ENCODE peak calls at places on chromosomes 12 and 14, in nine cellular contexts. D is left ventricle myocardium inferior, Y is IMR-90, V is adipocyte, G is aorta, O is small intestine, U is spleen, Z is pancreas, K is GM23248. C is an unnamed sample.
A peak's percentile ranks its signal among the peaks of the same experiment; 100 is the strongest.

GRCh38 chr12:114327765-114328164 is 78.2 kb downstream of the TBX5 start:
- DNase-seq in D (no peak), Y (no peak), V (no peak), G (no peak), O (no peak), U (no peak), Z (no peak), K (no peak), C (no peak)

GRCh38 chr14:25516838-25517237 is 466.9 kb upstream of the STXBP6 start:
- DNase-seq in D (no peak), Y (no peak), V (no peak), G (no peak), O (no peak), U (no peak), Z (no peak), K (no peak), C (no peak)

GRCh38 chr14:75905505-75905904 is 76.3 kb downstream of the TGFB3 start:
- DNase-seq in D (peak; percentile 53), Y (peak; percentile 53), V (peak; percentile 50), G (peak; percentile 83), O (peak; percentile 9), U (no peak), Z (peak; percentile 26), K (no peak), C (no peak)

GRCh38 chr12:65313704-65314317 is 35.3 kb downstream of the MSRB3 start:
- DNase-seq in D (no peak), Y (peak; percentile 47), V (peak; percentile 72), G (no peak), O (peak; percentile 30), U (no peak), Z (no peak), K (peak; percentile 45), C (no peak)

GRCh38 chr14:64234877-64235651 is 59.1 kb downstream of the ESR2 start:
- DNase-seq in D (no peak), Y (peak; percentile 14), V (no peak), G (no peak), O (no peak), U (no peak), Z (no peak), K (no peak), C (no peak)

GRCh38 chr14:33844118-33844517 is 106.8 kb downstream of the EGLN3 start:
- DNase-seq in D (no peak), Y (no peak), V (no peak), G (no peak), O (no peak), U (no peak), Z (no peak), K (no peak), C (no peak)

GRCh38 chr12:26783791-26784379 is 49.1 kb downstream of the ITPR2 start:
- DNase-seq in D (no peak), Y (no peak), V (no peak), G (no peak), O (no peak), U (no peak), Z (no peak), K (no peak), C (no peak)

GRCh38 chr12:106954462-106955376 is 988 bp upstream of the TMEM263 start:
- DNase-seq in D (peak; percentile 39), Y (peak; percentile 29), V (peak; percentile 59), G (peak; percentile 64), O (peak; percentile 30), U (peak; percentile 85), Z (peak; percentile 49), K (peak; percentile 74), C (peak; percentile 53)

GRCh38 chr12:87848248-87848868 is 180.8 kb downstream of the C12orf50 start:
- DNase-seq in D (no peak), Y (peak; percentile 82), V (peak; percentile 88), G (no peak), O (peak; percentile 55), U (no peak), Z (no peak), K (peak; percentile 67), C (no peak)

GRCh38 chr12:89825591-89826449 is 117.2 kb upstream of the ATP2B1 start:
- DNase-seq in D (no peak), Y (peak; percentile 4), V (no peak), G (no peak), O (peak; percentile 25), U (no peak), Z (no peak), K (no peak), C (no peak)

GRCh38 chr12:26319511-26319910 is 124.1 kb downstream of the SSPN start:
- DNase-seq in D (peak; percentile 47), Y (peak; percentile 94), V (peak; percentile 44), G (peak; percentile 61), O (no peak), U (no peak), Z (peak; percentile 43), K (peak; percentile 99), C (peak; percentile 60)

GRCh38 chr14:54566410-54567223 is at the start of gene SAMD4A:
- DNase-seq in D (peak; percentile 82), Y (peak; percentile 86), V (peak; percentile 88), G (peak; percentile 92), O (peak; percentile 45), U (peak; percentile 94), Z (peak; percentile 79), K (peak; percentile 89), C (peak; percentile 81)

GRCh38 chr12:30515351-30515750 is 180.3 kb downstream of the IPO8 start:
- DNase-seq in D (no peak), Y (no peak), V (peak; percentile 11), G (no peak), O (no peak), U (no peak), Z (no peak), K (peak; percentile 2), C (no peak)

GRCh38 chr12:27965411-27965810 is 7.1 kb downstream of the PTHLH start:
- DNase-seq in D (no peak), Y (peak; percentile 63), V (peak; percentile 52), G (no peak), O (no peak), U (no peak), Z (no peak), K (peak; percentile 71), C (no peak)

GRCh38 chr12:51622564-51622963 is 31.5 kb downstream of the SCN8A start:
- DNase-seq in D (no peak), Y (peak; percentile 63), V (peak; percentile 69), G (no peak), O (no peak), U (no peak), Z (no peak), K (peak; percentile 80), C (peak; percentile 17)

GRCh38 chr14:78997811-78998210 is 827.6 kb downstream of the NRXN3 start:
- DNase-seq in D (no peak), Y (peak; percentile 71), V (peak; percentile 33), G (no peak), O (no peak), U (no peak), Z (no peak), K (peak; percentile 34), C (no peak)

GRCh38 chr14:100370003-100370402 is 46.9 kb downstream of the SLC25A47 start:
- DNase-seq in D (no peak), Y (no peak), V (no peak), G (no peak), O (no peak), U (no peak), Z (no peak), K (no peak), C (no peak)
- H3K36me3 ChIP-seq in D (peaks cover 45% of the 10 kb centered on the region), Y (peaks cover 47% of the 10 kb centered on the region), V (peaks cover 55% of the 10 kb centered on the region), G (no peaks in the 10 kb centered on the region), O (peaks cover 3% of the 10 kb centered on the region), U (peaks cover 35% of the 10 kb centered on the region), Z (no peaks in the 10 kb centered on the region), K (peaks cover 41% of the 10 kb centered on the region), C (peaks cover 27% of the 10 kb centered on the region)

GRCh38 chr12:32437095-32437515 is 37.7 kb downstream of the FGD4 start:
- DNase-seq in D (no peak), Y (peak; percentile 92), V (peak; percentile 90), G (no peak), O (no peak), U (no peak), Z (no peak), K (peak; percentile 86), C (peak; percentile 66)
- H3K4me3 ChIP-seq in D (no peak overlapping the region), Y (no peak overlapping the region), V (no peak overlapping the region), G (no peak overlapping the region), O (no peak overlapping the region), U (no peak overlapping the region), Z (no peak overlapping the region), K (no peak overlapping the region), C (no peak overlapping the region)

DNA sequence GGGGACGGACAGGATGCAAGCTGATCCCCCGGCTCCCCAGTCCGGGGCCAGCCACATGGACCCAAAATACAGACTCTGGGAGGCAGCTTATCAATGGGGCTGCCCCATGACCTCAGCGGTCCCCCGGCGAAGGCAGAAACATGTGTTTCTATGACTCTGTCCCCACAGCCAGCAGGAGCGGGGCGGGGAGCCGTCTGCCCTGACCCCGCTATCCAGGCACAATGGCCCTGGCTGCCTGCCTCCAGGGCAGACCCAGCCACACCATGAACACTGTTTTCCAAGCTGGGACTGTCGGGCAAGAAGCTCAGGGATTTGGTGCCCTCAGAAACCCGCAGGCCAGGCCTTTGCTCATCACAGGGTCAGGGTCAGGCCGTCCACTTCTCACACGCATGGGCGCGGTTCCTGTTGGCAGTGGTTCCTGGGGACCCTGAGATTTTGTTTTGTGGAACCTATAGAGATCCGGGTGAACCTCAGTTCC is 75.0 kb downstream of the RFLNA start:
- DNase-seq in D (no peak), Y (no peak), V (no peak), G (no peak), O (no peak), U (no peak), Z (no peak), K (no peak), C (no peak)
- H3K36me3 ChIP-seq in D (peaks cover 54% of the 10 kb centered on the region), Y (peaks cover 53% of the 10 kb centered on the region), V (peaks cover 62% of the 10 kb centered on the region), G (no peaks in the 10 kb centered on the region), O (peaks cover 7% of the 10 kb centered on the region), U (peaks cover 40% of the 10 kb centered on the region), Z (peaks cover 2% of the 10 kb centered on the region), K (peaks cover 7% of the 10 kb centered on the region), C (peaks cover 41% of the 10 kb centered on the region)

DNA sequence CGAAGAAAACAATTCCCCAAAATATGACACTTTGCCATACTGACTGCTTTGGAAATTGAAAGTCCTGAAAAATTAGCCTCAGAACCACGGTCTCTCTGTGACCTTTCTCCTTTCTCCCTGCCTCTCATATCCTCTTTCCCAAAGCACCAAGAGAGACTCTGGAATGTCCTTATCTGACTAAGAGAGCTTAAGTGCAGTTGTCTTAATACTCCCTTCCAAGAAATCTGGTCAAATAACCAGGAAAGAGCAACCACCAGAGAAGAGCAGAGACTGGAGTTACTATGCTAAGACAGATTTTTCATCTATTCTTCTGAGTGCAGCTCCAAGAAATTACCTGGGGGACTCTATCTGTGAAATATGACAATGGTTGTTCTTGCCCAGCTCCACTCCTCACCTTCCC is 10.5 kb upstream of the BTG1 start:
- DNase-seq in D (no peak), Y (no peak), V (no peak), G (no peak), O (no peak), U (no peak), Z (no peak), K (no peak), C (no peak)
- H3K4me3 ChIP-seq in D (no peak overlapping the region), Y (no peak overlapping the region), V (no peak overlapping the region), G (no peak overlapping the region), O (no peak overlapping the region), U (peak overlapping the region; percentile 22), Z (no peak overlapping the region), K (no peak overlapping the region), C (no peak overlapping the region)

GRCh38 chr14:70018246-70018645 is 139.0 kb downstream of the SMOC1 start:
- DNase-seq in D (no peak), Y (peak; percentile 41), V (no peak), G (no peak), O (no peak), U (no peak), Z (no peak), K (peak; percentile 27), C (no peak)
- H3K36me3 ChIP-seq in D (no peaks in the 10 kb centered on the region), Y (peaks cover 6% of the 10 kb centered on the region), V (peaks cover 22% of the 10 kb centered on the region), G (no peaks in the 10 kb centered on the region), O (no peaks in the 10 kb centered on the region), U (no peaks in the 10 kb centered on the region), Z (no peaks in the 10 kb centered on the region), K (no peaks in the 10 kb centered on the region), C (no peaks in the 10 kb centered on the region)

C was measured in MG63.